ENCODE peak calls at places on chromosome 21, in ten cellular contexts. One of them, this sample, is unnamed.

GRCh38 chr21:34974162-34974981 is 74.7 kb downstream of the RUNX1 start:
- DNase-seq in GM12865: peak
- DNase-seq in Caco-2: no peak
- DNase-seq in dorsolateral prefrontal cortex: no peak
- DNase-seq in AG10803: no peak
- DNase-seq in fibroblast of lung: peak
- DNase-seq in kidney epithelial cell: no peak
- DNase-seq in nephron progenitor cell: no peak
- DNase-seq in cardiac muscle cell: no peak
- DNase-seq in CD8-positive, alpha-beta T cell: no peak
- DNase-seq in this sample: peak

GRCh38 chr21:45006536-45007079 is 66.8 kb downstream of the SLX9 start:
- DNase-seq in AG10803: no peak
- DNase-seq in Caco-2: no peak
- DNase-seq in kidney epithelial cell: no peak
- DNase-seq in CD8-positive, alpha-beta T cell: no peak
- DNase-seq in cardiac muscle cell: no peak
- DNase-seq in nephron progenitor cell: no peak
- DNase-seq in GM12865: no peak
- DNase-seq in fibroblast of lung: no peak
- DNase-seq in dorsolateral prefrontal cortex: no peak
- DNase-seq in this sample: no peak

GRCh38 chr21:39445339-39446269 is at the start of gene LCA5L:
- DNase-seq in kidney epithelial cell: no peak
- DNase-seq in nephron progenitor cell: peak
- DNase-seq in GM12865: peak
- DNase-seq in AG10803: peak
- DNase-seq in Caco-2: peak
- DNase-seq in fibroblast of lung: peak
- DNase-seq in dorsolateral prefrontal cortex: peak
- DNase-seq in cardiac muscle cell: peak
- DNase-seq in CD8-positive, alpha-beta T cell: peak
- DNase-seq in this sample: peak

GRCh38 chr21:34950980-34951379 is 98.1 kb downstream of the RUNX1 start:
- DNase-seq in nephron progenitor cell: no peak
- DNase-seq in AG10803: no peak
- DNase-seq in GM12865: no peak
- DNase-seq in cardiac muscle cell: no peak
- DNase-seq in dorsolateral prefrontal cortex: no peak
- DNase-seq in fibroblast of lung: no peak
- DNase-seq in Caco-2: no peak
- DNase-seq in CD8-positive, alpha-beta T cell: no peak
- DNase-seq in kidney epithelial cell: no peak
- DNase-seq in this sample: no peak

GRCh38 chr21:28767523-28767922 is 225.2 kb downstream of the LTN1 start:
- DNase-seq in GM12865: no peak
- DNase-seq in fibroblast of lung: no peak
- DNase-seq in dorsolateral prefrontal cortex: no peak
- DNase-seq in CD8-positive, alpha-beta T cell: no peak
- DNase-seq in cardiac muscle cell: no peak
- DNase-seq in AG10803: no peak
- DNase-seq in kidney epithelial cell: no peak
- DNase-seq in Caco-2: no peak
- DNase-seq in nephron progenitor cell: no peak
- DNase-seq in this sample: no peak

GRCh38 chr21:45016031-45016430 is 58.3 kb upstream of the ADARB1 start:
- DNase-seq in kidney epithelial cell: no peak
- DNase-seq in dorsolateral prefrontal cortex: peak
- DNase-seq in fibroblast of lung: no peak
- DNase-seq in Caco-2: no peak
- DNase-seq in cardiac muscle cell: no peak
- DNase-seq in CD8-positive, alpha-beta T cell: no peak
- DNase-seq in nephron progenitor cell: no peak
- DNase-seq in GM12865: no peak
- DNase-seq in AG10803: peak
- DNase-seq in this sample: no peak

GRCh38 chr21:20443558-20444155 is 554.6 kb upstream of the NCAM2 start:
- DNase-seq in nephron progenitor cell: peak
- DNase-seq in kidney epithelial cell: no peak
- DNase-seq in fibroblast of lung: no peak
- DNase-seq in CD8-positive, alpha-beta T cell: no peak
- DNase-seq in cardiac muscle cell: peak
- DNase-seq in Caco-2: peak
- DNase-seq in GM12865: peak
- DNase-seq in AG10803: no peak
- DNase-seq in dorsolateral prefrontal cortex: no peak
- DNase-seq in this sample: no peak

GRCh38 chr21:37593740-37594471 is 227.3 kb downstream of the DYRK1A start:
- DNase-seq in nephron progenitor cell: no peak
- DNase-seq in fibroblast of lung: no peak
- DNase-seq in kidney epithelial cell: no peak
- DNase-seq in GM12865: no peak
- DNase-seq in cardiac muscle cell: peak
- DNase-seq in AG10803: no peak
- DNase-seq in CD8-positive, alpha-beta T cell: no peak
- DNase-seq in dorsolateral prefrontal cortex: no peak
- DNase-seq in Caco-2: no peak
- DNase-seq in this sample: no peak

GRCh38 chr21:26846036-26846931 is 1.1 kb upstream of the ADAMTS1 start:
- DNase-seq in kidney epithelial cell: no peak
- DNase-seq in cardiac muscle cell: peak
- DNase-seq in AG10803: peak
- DNase-seq in fibroblast of lung: peak
- DNase-seq in GM12865: no peak
- DNase-seq in Caco-2: no peak
- DNase-seq in dorsolateral prefrontal cortex: peak
- DNase-seq in CD8-positive, alpha-beta T cell: no peak
- DNase-seq in nephron progenitor cell: peak
- DNase-seq in this sample: peak

GRCh38 chr21:35257413-35257812 is 208.3 kb upstream of the RUNX1 start:
- DNase-seq in cardiac muscle cell: no peak
- DNase-seq in fibroblast of lung: peak
- DNase-seq in Caco-2: no peak
- DNase-seq in nephron progenitor cell: no peak
- DNase-seq in kidney epithelial cell: peak
- DNase-seq in AG10803: peak
- DNase-seq in GM12865: no peak
- DNase-seq in CD8-positive, alpha-beta T cell: no peak
- DNase-seq in dorsolateral prefrontal cortex: peak
- DNase-seq in this sample: no peak

GRCh38 chr21:35579520-35580293 is 480.6 kb downstream of the SETD4 start:
- DNase-seq in fibroblast of lung: peak
- DNase-seq in AG10803: no peak
- DNase-seq in Caco-2: no peak
- DNase-seq in nephron progenitor cell: no peak
- DNase-seq in dorsolateral prefrontal cortex: no peak
- DNase-seq in CD8-positive, alpha-beta T cell: no peak
- DNase-seq in cardiac muscle cell: no peak
- DNase-seq in kidney epithelial cell: no peak
- DNase-seq in GM12865: no peak
- DNase-seq in this sample: no peak

GRCh38 chr21:34530264-34530663 is 18.3 kb upstream of the KCNE1 start:
- DNase-seq in CD8-positive, alpha-beta T cell: no peak
- DNase-seq in AG10803: peak
- DNase-seq in GM12865: no peak
- DNase-seq in kidney epithelial cell: no peak
- DNase-seq in dorsolateral prefrontal cortex: no peak
- DNase-seq in cardiac muscle cell: no peak
- DNase-seq in Caco-2: no peak
- DNase-seq in fibroblast of lung: peak
- DNase-seq in nephron progenitor cell: no peak
- DNase-seq in this sample: no peak

GRCh38 chr21:39867198-39867650 is at the start of gene PCP4:
- DNase-seq in AG10803: peak
- DNase-seq in dorsolateral prefrontal cortex: peak
- DNase-seq in kidney epithelial cell: no peak
- DNase-seq in nephron progenitor cell: peak
- DNase-seq in Caco-2: peak
- DNase-seq in CD8-positive, alpha-beta T cell: no peak
- DNase-seq in GM12865: peak
- DNase-seq in fibroblast of lung: peak
- DNase-seq in cardiac muscle cell: peak
- DNase-seq in this sample: no peak

GRCh38 chr21:38979271-38980196 is 173.8 kb downstream of the ETS2 start:
- DNase-seq in nephron progenitor cell: no peak
- DNase-seq in cardiac muscle cell: no peak
- DNase-seq in GM12865: no peak
- DNase-seq in dorsolateral prefrontal cortex: no peak
- DNase-seq in Caco-2: no peak
- DNase-seq in fibroblast of lung: peak
- DNase-seq in AG10803: peak
- DNase-seq in kidney epithelial cell: no peak
- DNase-seq in CD8-positive, alpha-beta T cell: no peak
- DNase-seq in this sample: no peak

GRCh38 chr21:38699048-38699447 is 106.7 kb upstream of the ETS2 start:
- DNase-seq in GM12865: no peak
- DNase-seq in fibroblast of lung: no peak
- DNase-seq in nephron progenitor cell: peak
- DNase-seq in CD8-positive, alpha-beta T cell: no peak
- DNase-seq in AG10803: no peak
- DNase-seq in Caco-2: peak
- DNase-seq in cardiac muscle cell: no peak
- DNase-seq in kidney epithelial cell: no peak
- DNase-seq in dorsolateral prefrontal cortex: no peak
- DNase-seq in this sample: no peak

GRCh38 chr21:31665397-31665796 is 5.9 kb downstream of the SOD1 start:
- DNase-seq in cardiac muscle cell: no peak
- DNase-seq in CD8-positive, alpha-beta T cell: no peak
- DNase-seq in dorsolateral prefrontal cortex: peak
- DNase-seq in GM12865: no peak
- DNase-seq in nephron progenitor cell: peak
- DNase-seq in AG10803: no peak
- DNase-seq in Caco-2: no peak
- DNase-seq in fibroblast of lung: no peak
- DNase-seq in kidney epithelial cell: no peak
- DNase-seq in this sample: no peak
- TF ChIP-seq CTCF in cardiac muscle cell: no peak
- TF ChIP-seq CTCF in CD8-positive, alpha-beta T cell: no peak
- TF ChIP-seq CTCF in dorsolateral prefrontal cortex: no peak
- TF ChIP-seq CTCF in GM12865: no peak
- TF ChIP-seq CTCF in nephron progenitor cell: no peak
- TF ChIP-seq CTCF in AG10803: no peak
- TF ChIP-seq CTCF in Caco-2: no peak
- TF ChIP-seq CTCF in fibroblast of lung: no peak
- TF ChIP-seq CTCF in kidney epithelial cell: no peak
- TF ChIP-seq CTCF in this sample: no peak

GRCh38 chr21:46211786-46212720 is 16.5 kb downstream of the LSS start:
- DNase-seq in dorsolateral prefrontal cortex: peak
- DNase-seq in nephron progenitor cell: no peak
- DNase-seq in Caco-2: no peak
- DNase-seq in GM12865: no peak
- DNase-seq in AG10803: no peak
- DNase-seq in CD8-positive, alpha-beta T cell: no peak
- DNase-seq in cardiac muscle cell: no peak
- DNase-seq in fibroblast of lung: no peak
- DNase-seq in kidney epithelial cell: no peak
- DNase-seq in this sample: no peak

GRCh38 chr21:46208761-46209721 is 19.5 kb downstream of the LSS start:
- DNase-seq in kidney epithelial cell: no peak
- DNase-seq in fibroblast of lung: no peak
- DNase-seq in Caco-2: no peak
- DNase-seq in nephron progenitor cell: no peak
- DNase-seq in AG10803: no peak
- DNase-seq in CD8-positive, alpha-beta T cell: no peak
- DNase-seq in dorsolateral prefrontal cortex: peak
- DNase-seq in GM12865: no peak
- DNase-seq in cardiac muscle cell: no peak
- DNase-seq in this sample: no peak

GRCh38 chr21:46211376-46211775 is 17.2 kb downstream of the LSS start:
- DNase-seq in kidney epithelial cell: no peak
- DNase-seq in nephron progenitor cell: no peak
- DNase-seq in dorsolateral prefrontal cortex: peak
- DNase-seq in CD8-positive, alpha-beta T cell: no peak
- DNase-seq in cardiac muscle cell: no peak
- DNase-seq in Caco-2: no peak
- DNase-seq in GM12865: no peak
- DNase-seq in AG10803: no peak
- DNase-seq in fibroblast of lung: no peak
- DNase-seq in this sample: no peak

GRCh38 chr21:46212721-46213484 is 15.7 kb downstream of the LSS start:
- DNase-seq in nephron progenitor cell: no peak
- DNase-seq in Caco-2: no peak
- DNase-seq in GM12865: no peak
- DNase-seq in CD8-positive, alpha-beta T cell: no peak
- DNase-seq in fibroblast of lung: no peak
- DNase-seq in cardiac muscle cell: no peak
- DNase-seq in kidney epithelial cell: no peak
- DNase-seq in dorsolateral prefrontal cortex: peak
- DNase-seq in AG10803: no peak
- DNase-seq in this sample: no peak

GRCh38 chr21:46210378-46211136 is 18.0 kb downstream of the LSS start:
- DNase-seq in cardiac muscle cell: no peak
- DNase-seq in nephron progenitor cell: no peak
- DNase-seq in GM12865: no peak
- DNase-seq in CD8-positive, alpha-beta T cell: no peak
- DNase-seq in fibroblast of lung: no peak
- DNase-seq in Caco-2: no peak
- DNase-seq in dorsolateral prefrontal cortex: peak
- DNase-seq in AG10803: no peak
- DNase-seq in kidney epithelial cell: no peak
- DNase-seq in this sample: no peak
- TF ChIP-seq CTCF in cardiac muscle cell: no peak
- TF ChIP-seq CTCF in nephron progenitor cell: no peak
- TF ChIP-seq CTCF in GM12865: no peak
- TF ChIP-seq CTCF in CD8-positive, alpha-beta T cell: no peak
- TF ChIP-seq CTCF in fibroblast of lung: no peak
- TF ChIP-seq CTCF in Caco-2: no peak
- TF ChIP-seq CTCF in dorsolateral prefrontal cortex: no peak
- TF ChIP-seq CTCF in AG10803: no peak
- TF ChIP-seq CTCF in kidney epithelial cell: no peak
- TF ChIP-seq CTCF in this sample: no peak

GRCh38 chr21:22476726-22477646 is 1478.8 kb downstream of the NCAM2 start:
- DNase-seq in nephron progenitor cell: no peak
- DNase-seq in AG10803: no peak
- DNase-seq in kidney epithelial cell: no peak
- DNase-seq in cardiac muscle cell: no peak
- DNase-seq in dorsolateral prefrontal cortex: peak
- DNase-seq in CD8-positive, alpha-beta T cell: no peak
- DNase-seq in GM12865: no peak
- DNase-seq in Caco-2: no peak
- DNase-seq in fibroblast of lung: no peak
- DNase-seq in this sample: no peak
- TF ChIP-seq CTCF in nephron progenitor cell: no peak
- TF ChIP-seq CTCF in AG10803: no peak
- TF ChIP-seq CTCF in kidney epithelial cell: no peak
- TF ChIP-seq CTCF in cardiac muscle cell: no peak
- TF ChIP-seq CTCF in dorsolateral prefrontal cortex: no peak
- TF ChIP-seq CTCF in CD8-positive, alpha-beta T cell: no peak
- TF ChIP-seq CTCF in GM12865: no peak
- TF ChIP-seq CTCF in Caco-2: no peak
- TF ChIP-seq CTCF in fibroblast of lung: no peak
- TF ChIP-seq CTCF in this sample: no peak

DNA sequence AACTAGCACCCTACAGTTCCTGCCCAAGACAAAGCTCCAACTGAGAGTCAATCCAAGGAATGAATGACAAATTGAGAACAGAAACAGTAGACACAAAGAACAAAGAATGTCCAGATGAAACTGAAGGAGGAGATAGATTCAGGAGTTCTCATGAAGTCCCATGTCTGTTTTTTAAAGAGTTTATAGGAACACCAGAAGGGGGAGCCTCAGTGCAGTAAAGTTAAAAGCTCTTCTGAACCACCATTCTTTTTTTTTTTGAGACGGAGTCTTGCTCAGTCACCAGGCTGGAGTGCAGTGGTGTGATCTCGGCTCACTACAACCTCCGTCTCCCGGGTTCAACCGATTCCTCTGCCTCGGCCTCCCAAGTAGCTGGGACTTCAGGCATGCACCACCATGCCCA is 323.6 kb downstream of the MRPL39 start:
- DNase-seq in AG10803: peak
- DNase-seq in dorsolateral prefrontal cortex: no peak
- DNase-seq in GM12865: peak
- DNase-seq in nephron progenitor cell: peak
- DNase-seq in CD8-positive, alpha-beta T cell: no peak
- DNase-seq in Caco-2: peak
- DNase-seq in kidney epithelial cell: no peak
- DNase-seq in cardiac muscle cell: peak
- DNase-seq in fibroblast of lung: peak
- DNase-seq in this sample: no peak
- TF ChIP-seq CTCF in AG10803: peak
- TF ChIP-seq CTCF in dorsolateral prefrontal cortex: no peak
- TF ChIP-seq CTCF in GM12865: peak
- TF ChIP-seq CTCF in nephron progenitor cell: peak
- TF ChIP-seq CTCF in CD8-positive, alpha-beta T cell: no peak
- TF ChIP-seq CTCF in Caco-2: peak
- TF ChIP-seq CTCF in kidney epithelial cell: peak
- TF ChIP-seq CTCF in cardiac muscle cell: peak
- TF ChIP-seq CTCF in fibroblast of lung: peak
- TF ChIP-seq CTCF in this sample: no peak